ENCODE peak calls at places on chromosomes 12 and 14, in seven cellular contexts. V is cardiac fibroblast, P is left lobe of liver, G is NCI-H524, I is HT1080, Q is pons, K is PC-9. U is an unnamed sample.

GRCh38 chr12:97306121-97306520 is 156.5 kb upstream of the RMST start:
- DNase-seq in V (no peak), P (no peak), G (no peak), I (no peak), Q (no peak), K (no peak), U (no peak)

GRCh38 chr12:119838781-119839180 is 38.3 kb downstream of the CIT start:
- DNase-seq in V (no peak), P (no peak), G (no peak), I (no peak), Q (no peak), K (no peak), U (no peak)

GRCh38 chr12:62267490-62267889 is 7.3 kb downstream of the USP15 start:
- DNase-seq in V (no peak), P (no peak), G (no peak), I (no peak), Q (no peak), K (no peak), U (no peak)

GRCh38 chr12:6063379-6063735 is 61.1 kb downstream of the VWF start:
- DNase-seq in V (no peak), P (no peak), G (no peak), I (no peak), Q (no peak), K (peak), U (no peak)

GRCh38 chr14:105908481-105908911 is 382.1 kb downstream of the TMEM121 start:
- DNase-seq in V (no peak), P (no peak), G (no peak), I (no peak), Q (no peak), K (no peak), U (no peak)

GRCh38 chr12:106247731-106248176 is at the start of gene CKAP4:
- DNase-seq in V (peak), P (peak), G (peak), I (peak), Q (peak), K (peak), U (peak)

GRCh38 chr14:31204593-31205534 is 2.7 kb downstream of the HECTD1 start:
- DNase-seq in V (no peak), P (no peak), G (no peak), I (no peak), Q (no peak), K (no peak), U (no peak)

GRCh38 chr12:71763682-71764379 is 9.2 kb downstream of the RAB21 start:
- DNase-seq in V (peak), P (no peak), G (no peak), I (no peak), Q (no peak), K (no peak), U (no peak)

GRCh38 chr12:32891956-32892355 is 4.6 kb downstream of the PKP2 start:
- DNase-seq in V (peak), P (no peak), G (no peak), I (peak), Q (no peak), K (peak), U (no peak)

GRCh38 chr14:62692490-62693106 is 352.7 kb downstream of the KCNH5 start:
- DNase-seq in V (peak), P (no peak), G (no peak), I (peak), Q (no peak), K (no peak), U (no peak)

GRCh38 chr12:114096461-114096860 is 130.3 kb upstream of the RBM19 start:
- DNase-seq in V (no peak), P (no peak), G (no peak), I (peak), Q (no peak), K (no peak), U (no peak)

U was measured in osteocyte.